ENCODE peak calls at places on chromosomes 12 and 14, in five cellular contexts. J, G, T, U and I are unnamed samples.

GRCh38 chr14:50946234-50946935 is 2.1 kb upstream of the PYGL start:
- DNase-seq in J (no peak), G (no peak), U (no peak), T (no peak), I (no peak)

GRCh38 chr12:3342051-3342450 is 149.0 kb upstream of the PRMT8 start:
- DNase-seq in G (peak; percentile 23), T (peak; percentile 4), U (peak; percentile 79), J (no peak), I (peak; percentile 52)

GRCh38 chr12:106455100-106455499 is 97.6 kb downstream of the POLR3B start:
- DNase-seq in T (no peak), G (no peak), U (no peak), J (no peak), I (no peak)

GRCh38 chr14:50775357-50775756 is 55.6 kb downstream of the NIN start:
- DNase-seq in U (no peak), J (no peak), G (peak; percentile 98), T (peak; percentile 71), I (no peak)

GRCh38 chr12:2286461-2287131 is 233.8 kb downstream of the CACNA1C start:
- DNase-seq in T (no peak), J (no peak), U (no peak), G (no peak), I (no peak)

GRCh38 chr12:106498056-106498455 is 84.7 kb upstream of the RFX4 start:
- DNase-seq in T (no peak), U (no peak), J (no peak), G (no peak), I (no peak)

GRCh38 chr12:43255642-43256041 is 296.4 kb downstream of the ADAMTS20 start:
- DNase-seq in J (no peak), U (no peak), T (no peak), G (no peak), I (no peak)

GRCh38 chr12:76346236-76346635 is 2.0 kb downstream of the BBS10 start:
- DNase-seq in G (no peak), T (no peak), J (no peak), U (no peak), I (no peak)

GRCh38 chr12:123041042-123041531 is 60.6 kb downstream of the ARL6IP4 start:
- DNase-seq in T (no peak), G (no peak), J (no peak), U (no peak), I (no peak)

GRCh38 chr12:84183576-84183975 is 729.0 kb downstream of the SLC6A15 start:
- DNase-seq in G (no peak), U (no peak), J (no peak), T (no peak), I (no peak)

GRCh38 chr12:109273354-109273753 is 35.7 kb downstream of the FOXN4 start:
- DNase-seq in J (no peak), T (no peak), G (no peak), U (no peak), I (no peak)

GRCh38 chr14:33564774-33565630 is 385.9 kb downstream of the EGLN3 start:
- DNase-seq in T (no peak), G (peak; percentile 82), U (no peak), J (no peak), I (no peak)

GRCh38 chr12:116863275-116863767 is 17.9 kb downstream of the HRK start:
- DNase-seq in G (peak; percentile 54), U (no peak), T (no peak), J (no peak), I (no peak)

GRCh38 chr12:82299617-82300016 is 58.6 kb downstream of the CCDC59 start:
- DNase-seq in T (no peak), U (no peak), G (no peak), J (no peak), I (no peak)

GRCh38 chr14:58677996-58678395 is 40.2 kb downstream of the DACT1 start:
- DNase-seq in T (no peak), J (no peak), G (no peak), U (no peak), I (no peak)

GRCh38 chr12:43578782-43579181 is 26.8 kb upstream of the ADAMTS20 start:
- DNase-seq in T (no peak), J (no peak), U (no peak), G (no peak), I (no peak)

GRCh38 chr12:89707992-89708792 is 446 bp downstream of the ATP2B1 start:
- DNase-seq in T (no peak), G (peak; percentile 21), U (peak; percentile 30), J (no peak), I (peak; percentile 18)